ENCODE peak calls at places on chromosomes 12 and 14, in six cellular contexts. G is CD4-positive, CD25-positive, alpha-beta regulatory T cell; O is uterus; L is lower lobe of right lung; Y is psoas muscle; I is CD4-positive, alpha-beta T cell. C is an unnamed sample. For H3K9me3 and H3K27me3, the result is how much of the 10 kb centered on the place peaks cover.

GRCh38 chr12:105449406-105449805 is 118.9 kb downstream of the C12orf75 start:
- DNase-seq in G (no peak), I (no peak), Y (no peak), L (no peak), O (no peak), C (no peak)

GRCh38 chr12:53569174-53569557 is 57.0 kb downstream of the ATF7 start:
- DNase-seq in I (no peak), G (no peak), Y (no peak), O (no peak), L (no peak), C (no peak)

GRCh38 chr12:26524862-26525465 is 308.0 kb downstream of the ITPR2 start:
- DNase-seq in O (no peak), L (no peak), I (no peak), G (no peak), Y (no peak), C (no peak)

GRCh38 chr12:48221645-48222044 is 18.6 kb upstream of the OR10AD1 start:
- DNase-seq in O (peak), G (no peak), L (no peak), Y (no peak), I (no peak), C (no peak)

GRCh38 chr14:94764573-94764972 is 5.3 kb downstream of the GSC start:
- DNase-seq in L (no peak), Y (no peak), O (no peak), I (no peak), G (no peak), C (no peak)

GRCh38 chr14:71328183-71328582 is 420.9 kb downstream of the PCNX1 start:
- DNase-seq in I (no peak), O (no peak), G (no peak), Y (no peak), L (no peak), C (no peak)

GRCh38 chr14:71136386-71137060 is 229.3 kb downstream of the PCNX1 start:
- DNase-seq in G (no peak), Y (no peak), O (no peak), L (no peak), I (no peak), C (no peak)

GRCh38 chr14:72518809-72519377 is 375.0 kb downstream of the DPF3 start:
- DNase-seq in O (no peak), L (no peak), Y (no peak), G (peak), I (no peak), C (no peak)

GRCh38 chr12:11228268-11228879 is 41.1 kb downstream of the PRB3 start:
- DNase-seq in L (no peak), Y (no peak), O (no peak), G (peak), I (no peak), C (no peak)

GRCh38 chr12:15443050-15443449 is 120.7 kb downstream of the PTPRO start:
- DNase-seq in O (no peak), Y (no peak), L (no peak), G (no peak), I (no peak), C (no peak)

GRCh38 chr12:6927999-6928702 is 392 bp downstream of the ATN1 start:
- DNase-seq in I (no peak), G (no peak), L (no peak), Y (no peak), O (peak), C (peak)

GRCh38 chr12:93679308-93679933 is 2.2 kb downstream of the CRADD start:
- DNase-seq in I (no peak), L (no peak), G (no peak), O (no peak), Y (peak), C (no peak)

GRCh38 chr14:60753264-60754126 is 18.9 kb downstream of the MNAT1 start:
- DNase-seq in I (peak), G (peak), O (no peak), L (no peak), Y (no peak), C (no peak)

GRCh38 chr12:102462803-102463499 is 17.4 kb downstream of the IGF1 start:
- DNase-seq in G (no peak), O (no peak), L (no peak), I (no peak), Y (no peak), C (no peak)

GRCh38 chr12:133165776-133166175 is 15.5 kb upstream of the ZNF268 start:
- DNase-seq in L (no peak), I (no peak), Y (no peak), G (no peak), O (no peak), C (no peak)
- H3K9me3 ChIP-seq in L (half or more), I (half or more), Y (half or more), G (half or more), O (under half), C (under half)

DNA sequence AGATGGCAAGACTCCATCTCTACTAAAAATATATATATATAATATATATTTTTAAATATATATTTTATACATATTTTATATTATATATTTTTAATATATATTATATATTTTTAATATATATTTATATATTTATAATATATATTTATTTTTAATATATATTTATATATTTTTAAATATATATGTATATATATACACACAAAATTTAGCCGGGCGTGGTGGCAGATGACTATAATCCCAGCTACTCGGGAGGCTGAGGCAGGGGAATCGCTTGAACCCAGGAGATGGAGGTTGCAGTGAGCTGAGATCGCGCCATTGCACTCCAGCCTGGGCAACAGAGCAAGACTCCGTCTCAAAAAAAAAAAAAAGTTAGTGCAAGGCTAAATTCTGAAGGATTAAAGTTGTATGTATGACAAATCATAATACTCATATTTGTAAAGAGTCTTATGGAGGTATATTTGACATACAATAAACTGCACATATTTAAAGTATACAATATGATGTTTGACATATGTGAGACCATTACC is 7.7 kb upstream of the TDG start:
- DNase-seq in G (no peak), Y (no peak), L (no peak), I (no peak), O (no peak), C (no peak)
- H3K27ac ChIP-seq in G (peak), Y (peak), L (peak), I (peak), O (peak), C (no peak)

DNA sequence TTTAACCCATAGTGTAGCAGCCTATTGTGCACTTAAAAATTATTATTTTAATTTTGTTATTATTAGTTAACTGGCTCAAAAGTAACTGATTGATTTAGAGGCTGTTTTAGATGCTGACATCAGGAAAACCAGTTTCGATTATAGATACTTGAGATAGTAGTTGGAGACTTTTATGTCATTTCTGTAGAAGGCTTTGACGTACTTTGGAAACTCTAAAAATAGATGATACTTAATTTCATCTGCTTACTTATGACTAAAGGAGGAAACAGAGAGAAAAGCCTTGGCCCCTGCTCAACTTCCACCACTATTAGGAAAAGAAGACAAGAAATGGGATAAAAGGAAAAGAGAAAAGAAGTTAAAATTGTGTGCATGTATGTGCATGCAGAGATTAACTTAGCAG is 219.3 kb upstream of the HMGA2 start:
- DNase-seq in G (no peak), I (no peak), Y (no peak), O (no peak), L (no peak), C (no peak)
- H3K27me3 ChIP-seq in G (under half), I (under half), Y (under half), O (under half), L (under half), C (under half)

DNA sequence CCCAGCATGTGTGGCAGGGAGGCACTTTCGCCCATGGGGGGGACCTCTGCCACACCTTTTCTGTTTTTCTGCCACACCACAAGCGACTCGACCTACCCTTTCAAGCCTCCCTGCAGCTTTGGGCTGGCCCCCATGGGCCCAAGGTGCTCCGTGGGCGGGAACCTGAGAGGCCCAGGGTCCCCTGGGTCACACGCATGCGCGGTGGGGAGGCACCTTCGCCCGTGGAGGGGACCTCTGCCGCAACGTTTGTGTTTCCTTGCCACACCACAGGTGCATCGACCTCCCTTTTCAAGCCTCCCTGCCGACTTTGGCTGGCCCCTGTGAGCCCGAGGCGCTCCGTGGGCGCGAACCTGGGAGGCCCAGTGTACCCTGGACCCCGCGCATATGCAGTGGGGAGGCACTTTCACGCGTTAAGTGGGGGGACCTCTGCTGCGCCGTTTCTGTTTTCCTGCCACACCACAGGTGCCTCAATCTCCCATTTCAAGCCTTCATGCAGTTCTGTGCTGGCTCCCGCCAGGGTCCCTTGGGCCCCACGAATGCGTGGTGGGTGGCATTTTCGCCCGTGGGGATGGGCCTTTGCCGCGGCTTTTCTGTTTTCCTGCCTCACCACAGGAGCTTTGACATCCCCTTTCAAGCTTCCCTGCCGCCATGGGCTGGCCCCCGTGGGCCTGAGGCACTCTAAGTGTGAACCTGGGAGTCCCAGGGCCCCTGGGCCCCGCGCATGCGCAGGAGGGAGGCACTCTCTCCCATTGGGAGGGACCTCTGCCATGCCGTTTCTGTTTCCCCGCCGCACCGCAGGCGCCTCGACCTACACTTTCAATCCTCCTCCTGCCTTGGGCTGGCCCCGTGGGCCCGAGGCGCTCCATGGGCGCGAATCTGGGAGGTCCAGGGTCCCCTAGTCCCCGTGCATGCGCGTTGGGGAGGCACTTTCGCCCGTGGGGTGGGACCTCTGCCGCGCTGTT is 332.2 kb downstream of the ALG10 start:
- DNase-seq in L (no peak), O (no peak), I (no peak), Y (no peak), G (no peak), C (no peak)
- H3K9me3 ChIP-seq in L (under half), O (under half), I (under half), Y (under half), G (half or more), C (under half)

DNA sequence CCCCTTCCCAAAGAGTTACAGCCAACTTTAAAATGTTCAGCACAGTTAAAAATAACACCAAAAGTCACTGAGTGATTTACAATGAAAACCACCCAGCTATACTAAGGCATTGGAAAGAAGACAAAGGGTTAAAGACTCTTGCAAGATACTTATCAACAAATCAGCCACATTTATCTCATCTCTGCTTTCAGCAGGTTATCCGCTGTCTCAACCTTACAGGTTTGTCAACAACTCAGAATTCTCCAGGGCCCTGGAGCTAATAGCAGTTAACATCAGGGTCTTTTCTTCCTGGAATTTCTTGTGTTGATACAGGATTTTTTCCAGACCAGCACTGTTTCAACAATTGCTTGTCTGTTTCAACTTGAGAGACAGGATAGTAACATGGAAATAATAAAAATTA is 3.6 kb downstream of the PKP2 start:
- DNase-seq in O (no peak), Y (no peak), L (no peak), G (no peak), I (no peak), C (no peak)
- H3K27ac ChIP-seq in O (no peak), Y (no peak), L (no peak), G (no peak), I (no peak), C (no peak)